ENCODE peak calls at places on chromosomes 6 and 20, in ten cellular contexts. J is putamen; D is effector CD4-positive, alpha-beta T cell; Q is NCI-H1436 treated with DMSO at 0.1 percent for 48 hours; L is fibroblast of lung; C is psoas muscle; X is kidney epithelial cell; T is Right ventricle myocardium superior; S is AG04449; Y is stimulated activated CD4-positive, alpha-beta T cell treated with anti-CD3 and anti-CD28 coated beads, Interleukin-4, amount 100 ng/mL, for 48 hours. U is an unnamed sample.

GRCh38 chr6:154276810-154277577 is 79.6 kb downstream of the IPCEF1 start:
- DNase-seq in C (no peak), X (no peak), Q (peak; percentile 24), S (no peak), L (peak; percentile 46), Y (no peak), J (peak; percentile 33), D (no peak), T (no peak), U (no peak)

GRCh38 chr20:37535443-37536132 is 7.9 kb upstream of the BLCAP start:
- DNase-seq in J (no peak), T (no peak), Y (no peak), S (no peak), C (no peak), L (no peak), Q (no peak), X (no peak), D (no peak), U (no peak)

GRCh38 chr6:21728141-21728540 is 134.6 kb downstream of the SOX4 start:
- DNase-seq in Y (no peak), S (no peak), T (no peak), C (no peak), X (no peak), Q (no peak), J (no peak), D (no peak), L (no peak), U (no peak)

GRCh38 chr6:109625199-109625598 is 65.8 kb downstream of the AK9 start:
- DNase-seq in Y (no peak), C (no peak), L (no peak), T (no peak), J (no peak), D (no peak), X (no peak), Q (no peak), S (no peak), U (no peak)

GRCh38 chr20:46544576-46544975 is 5.9 kb downstream of the OCSTAMP start:
- DNase-seq in J (no peak), L (no peak), X (no peak), S (no peak), T (no peak), C (no peak), Y (no peak), Q (no peak), D (no peak), U (no peak)

GRCh38 chr20:5608104-5608447 is 142.1 kb upstream of the SHLD1 start:
- DNase-seq in S (no peak), Q (peak; percentile 49), Y (no peak), D (no peak), T (no peak), L (no peak), J (no peak), C (no peak), X (no peak), U (no peak)

GRCh38 chr6:19759117-19759880 is 77.9 kb upstream of the ID4 start:
- DNase-seq in X (peak; percentile 29), L (peak; percentile 92), D (no peak), T (no peak), J (no peak), C (no peak), Y (no peak), Q (no peak), S (peak; percentile 33), U (peak; percentile 81)

GRCh38 chr6:72140795-72141194 is 254.4 kb downstream of the RIMS1 start:
- DNase-seq in Y (no peak), L (no peak), D (no peak), X (no peak), S (no peak), Q (no peak), T (no peak), J (no peak), C (no peak), U (no peak)

GRCh38 chr6:145025488-145025887 is 709.8 kb downstream of the EPM2A start:
- DNase-seq in X (no peak), J (no peak), L (no peak), Q (peak; percentile 72), S (no peak), D (no peak), T (no peak), Y (no peak), C (no peak), U (no peak)

GRCh38 chr20:58075980-58076749 is 152.3 kb downstream of the ANKRD60 start:
- DNase-seq in T (no peak), J (no peak), Y (no peak), L (peak; percentile 57), S (no peak), X (no peak), D (no peak), Q (no peak), C (no peak), U (no peak)

GRCh38 chr6:121321282-121321681 is 13.0 kb downstream of the TBC1D32 start:
- DNase-seq in T (no peak), S (no peak), X (no peak), Q (no peak), L (no peak), C (no peak), D (no peak), J (no peak), Y (no peak), U (no peak)

GRCh38 chr6:152846825-152847224 is 96.2 kb downstream of the VIP start:
- DNase-seq in J (no peak), S (no peak), Q (no peak), X (no peak), T (no peak), L (no peak), Y (no peak), D (no peak), C (no peak), U (no peak)

GRCh38 chr20:48990467-48990866 is 55.6 kb upstream of the CSE1L start:
- DNase-seq in L (no peak), C (no peak), Y (no peak), S (no peak), Q (no peak), X (no peak), T (no peak), J (no peak), D (no peak), U (no peak)

GRCh38 chr20:62150236-62150575 is 6.6 kb downstream of the SS18L1 start:
- DNase-seq in L (no peak), S (no peak), C (no peak), X (no peak), Q (no peak), D (no peak), Y (no peak), T (no peak), J (no peak), U (no peak)

GRCh38 chr6:139425780-139426179 is 51.3 kb upstream of the CITED2 start:
- DNase-seq in S (no peak), Y (no peak), X (no peak), D (no peak), T (no peak), L (peak; percentile 40), J (no peak), C (no peak), Q (no peak), U (no peak)

GRCh38 chr6:141026504-141026903 is 1106.2 kb upstream of the GJE1 start:
- DNase-seq in J (no peak), L (no peak), Q (no peak), Y (no peak), D (no peak), T (no peak), C (no peak), X (peak; percentile 68), S (no peak), U (no peak)

GRCh38 chr20:25304025-25304549 is 56.2 kb downstream of the PYGB start:
- DNase-seq in C (peak; percentile 16), J (no peak), Y (no peak), Q (no peak), D (no peak), X (no peak), L (no peak), T (no peak), S (no peak), U (no peak)

GRCh38 chr6:148414836-148415235 is 72.2 kb downstream of the SASH1 start:
- DNase-seq in D (no peak), T (no peak), J (no peak), L (peak; percentile 88), S (peak; percentile 41), Q (no peak), X (no peak), Y (no peak), C (no peak), U (peak; percentile 71)

GRCh38 chr20:41738584-41739193 is 120.5 kb upstream of the CHD6 start:
- DNase-seq in T (peak; percentile 64), S (no peak), X (no peak), L (peak; percentile 15), D (no peak), J (peak; percentile 41), Q (no peak), Y (peak; percentile 32), C (peak; percentile 63), U (no peak)

GRCh38 chr6:114634016-114634415 is 291.2 kb upstream of the HS3ST5 start:
- DNase-seq in S (no peak), J (no peak), Q (no peak), Y (no peak), T (no peak), C (no peak), X (no peak), L (peak; percentile 5), D (no peak), U (no peak)

GRCh38 chr20:36273414-36274247 is 32.5 kb upstream of the DLGAP4 start:
- DNase-seq in T (no peak), J (no peak), D (no peak), Y (no peak), C (peak; percentile 27), X (no peak), Q (no peak), L (peak; percentile 4), S (no peak), U (peak; percentile 3)

GRCh38 chr6:151616600-151616999 is 122.8 kb downstream of the CCDC170 start:
- DNase-seq in S (no peak), C (no peak), L (no peak), Q (no peak), D (no peak), Y (no peak), X (no peak), T (no peak), J (no peak), U (no peak)

GRCh38 chr6:24673625-24674024 is 6.7 kb downstream of the ACOT13 start:
- DNase-seq in L (no peak), T (no peak), J (no peak), S (no peak), X (no peak), Q (no peak), C (no peak), Y (no peak), D (no peak), U (no peak)

GRCh38 chr6:30678964-30679726 is 6.3 kb upstream of the DHX16 start:
- DNase-seq in J (peak; percentile 80), T (peak; percentile 92), Q (no peak), Y (peak; percentile 84), D (peak; percentile 92), L (peak; percentile 69), X (no peak), C (peak; percentile 93), S (no peak), U (no peak)

GRCh38 chr6:132504757-132505156 is 8.2 kb downstream of the STX7 start:
- DNase-seq in D (no peak), J (no peak), C (no peak), S (no peak), Y (no peak), T (no peak), X (no peak), Q (no peak), L (no peak), U (no peak)

GRCh38 chr6:128365520-128366160 is 154.8 kb downstream of the PTPRK start:
- DNase-seq in X (no peak), T (no peak), J (no peak), L (no peak), Y (no peak), S (no peak), D (no peak), Q (no peak), C (no peak), U (no peak)

GRCh38 chr6:161403717-161404116 is 129.9 kb upstream of the AGPAT4 start:
- DNase-seq in C (no peak), Q (no peak), X (no peak), J (no peak), L (no peak), Y (no peak), S (no peak), T (no peak), D (no peak), U (no peak)

GRCh38 chr20:54267510-54268003 is 59.7 kb downstream of the PFDN4 start:
- DNase-seq in C (no peak), L (peak; percentile 65), S (no peak), D (no peak), J (no peak), X (peak; percentile 60), Q (no peak), T (no peak), Y (no peak), U (no peak)